ENCODE peak calls at places on chromosomes 13 and 19, in four cellular contexts. One of them, this sample, is unnamed.

GRCh38 chr13:31670831-31671617 is 68.3 kb upstream of the RXFP2 start:
- DNase-seq in PC-3: peak; percentile 21
- DNase-seq in OCI-LY7: no peak
- DNase-seq in PC-9: no peak
- DNase-seq in this sample: no peak

GRCh38 chr13:77786888-77787287 is 89.4 kb downstream of the SLAIN1 start:
- DNase-seq in PC-3: no peak
- DNase-seq in OCI-LY7: no peak
- DNase-seq in PC-9: no peak
- DNase-seq in this sample: no peak

GRCh38 chr19:5454743-5455142 is 474 bp upstream of the ZNRF4 start:
- DNase-seq in PC-3: no peak
- DNase-seq in OCI-LY7: no peak
- DNase-seq in PC-9: no peak
- DNase-seq in this sample: no peak

GRCh38 chr19:6402834-6403608 is 10.1 kb upstream of the GTF2F1 start:
- DNase-seq in PC-3: no peak
- DNase-seq in OCI-LY7: no peak
- DNase-seq in PC-9: no peak
- DNase-seq in this sample: peak; percentile 68

GRCh38 chr19:15584095-15584494 is 30.9 kb upstream of the CYP4F8 start:
- DNase-seq in PC-3: no peak
- DNase-seq in OCI-LY7: no peak
- DNase-seq in PC-9: no peak
- DNase-seq in this sample: no peak

GRCh38 chr19:39430675-39431593 is 4.8 kb downstream of the RPS16 start:
- DNase-seq in PC-3: peak; percentile 93
- DNase-seq in OCI-LY7: peak; percentile 34
- DNase-seq in PC-9: peak; percentile 80
- DNase-seq in this sample: peak; percentile 66

GRCh38 chr19:55206664-55207500 is 2.4 kb downstream of the PTPRH start:
- DNase-seq in PC-3: peak; percentile 96
- DNase-seq in OCI-LY7: no peak
- DNase-seq in PC-9: peak; percentile 95
- DNase-seq in this sample: peak; percentile 96

GRCh38 chr13:44230736-44231135 is 142.9 kb upstream of the SERP2 start:
- DNase-seq in PC-3: peak; percentile 71
- DNase-seq in OCI-LY7: no peak
- DNase-seq in PC-9: no peak
- DNase-seq in this sample: no peak

GRCh38 chr13:79349011-79349410 is 57.0 kb downstream of the RBM26 start:
- DNase-seq in PC-3: no peak
- DNase-seq in OCI-LY7: no peak
- DNase-seq in PC-9: no peak
- DNase-seq in this sample: no peak

GRCh38 chr19:13613447-13613846 is 107.2 kb upstream of the CACNA1A start:
- DNase-seq in PC-3: no peak
- DNase-seq in OCI-LY7: no peak
- DNase-seq in PC-9: no peak
- DNase-seq in this sample: no peak

GRCh38 chr13:35882722-35883497 is 248.3 kb downstream of the DCLK1 start:
- DNase-seq in PC-3: peak; percentile 35
- DNase-seq in OCI-LY7: no peak
- DNase-seq in PC-9: no peak
- DNase-seq in this sample: no peak

GRCh38 chr13:35874704-35875103 is 256.5 kb downstream of the DCLK1 start:
- DNase-seq in PC-3: no peak
- DNase-seq in OCI-LY7: no peak
- DNase-seq in PC-9: no peak
- DNase-seq in this sample: no peak

GRCh38 chr13:35876601-35877000 is 254.6 kb downstream of the DCLK1 start:
- DNase-seq in PC-3: no peak
- DNase-seq in OCI-LY7: no peak
- DNase-seq in PC-9: no peak
- DNase-seq in this sample: no peak

GRCh38 chr13:35881360-35881759 is 249.8 kb downstream of the DCLK1 start:
- DNase-seq in PC-3: no peak
- DNase-seq in OCI-LY7: no peak
- DNase-seq in PC-9: no peak
- DNase-seq in this sample: no peak

DNA sequence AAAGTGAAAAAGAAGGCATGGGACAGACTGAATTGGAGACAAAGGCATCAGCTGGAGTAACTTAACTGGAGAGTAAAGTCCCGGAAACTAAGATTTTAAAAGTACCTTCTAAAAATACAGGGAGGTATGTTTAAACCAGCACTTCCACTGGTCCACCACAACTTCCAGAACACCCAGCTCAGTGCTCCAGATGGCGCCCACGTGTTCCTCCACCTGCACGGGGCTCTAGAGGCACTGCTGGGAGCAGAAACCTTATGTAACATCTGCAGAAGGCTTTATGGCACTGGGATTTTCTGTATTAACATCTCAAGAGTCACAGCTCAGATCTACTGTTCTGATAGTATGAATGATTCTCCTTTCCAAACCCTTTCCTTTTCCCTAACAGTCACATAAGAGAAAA is 252.1 kb downstream of the DCLK1 start:
- DNase-seq in PC-3: no peak
- DNase-seq in OCI-LY7: no peak
- DNase-seq in PC-9: no peak
- DNase-seq in this sample: no peak
- H3K9me2 ChIP-seq in PC-3: no peaks in the 10 kb centered on the region
- H3K9me2 ChIP-seq in OCI-LY7: no peaks in the 10 kb centered on the region
- H3K9me2 ChIP-seq in PC-9: no peaks in the 10 kb centered on the region
- H3K9me2 ChIP-seq in this sample: no peaks in the 10 kb centered on the region

GRCh38 chr19:3618144-3618810 is 8.3 kb downstream of the CACTIN start:
- DNase-seq in PC-3: peak; percentile 29
- DNase-seq in OCI-LY7: peak; percentile 37
- DNase-seq in PC-9: peak; percentile 33
- DNase-seq in this sample: peak; percentile 71
- H2AFZ ChIP-seq in PC-3: no peak overlapping the region
- H2AFZ ChIP-seq in OCI-LY7: no peak overlapping the region
- H2AFZ ChIP-seq in PC-9: no peak overlapping the region
- H2AFZ ChIP-seq in this sample: no peak overlapping the region

DNA sequence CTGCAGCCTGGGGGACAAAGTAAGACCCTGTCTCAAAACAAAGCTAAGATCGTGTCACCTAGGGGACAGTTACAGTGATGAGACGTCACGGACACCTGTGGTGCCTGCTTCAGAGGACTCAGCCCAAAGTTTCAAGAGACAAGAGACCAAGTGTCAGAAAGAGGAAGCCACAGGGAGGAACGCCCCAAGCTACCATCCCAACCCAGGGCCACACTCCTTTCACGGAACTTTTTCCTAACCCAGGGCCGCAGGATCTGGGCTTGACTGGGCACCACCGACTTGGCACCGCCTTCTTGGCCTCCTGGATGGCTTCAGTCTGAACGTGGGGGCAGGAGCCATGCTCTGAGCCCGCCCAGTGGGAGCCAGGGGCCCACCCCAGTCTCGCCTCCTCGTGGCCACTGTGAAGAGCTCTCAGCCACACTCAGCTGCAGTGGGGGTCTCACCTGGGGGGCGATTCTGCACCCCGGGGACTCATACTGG is 8.5 kb downstream of the MOB3A start:
- DNase-seq in PC-3: no peak
- DNase-seq in OCI-LY7: peak; percentile 92
- DNase-seq in PC-9: no peak
- DNase-seq in this sample: no peak
- TF ChIP-seq CTCF in PC-3: no peak
- TF ChIP-seq CTCF in OCI-LY7: peak; percentile 75
- TF ChIP-seq CTCF in PC-9: no peak
- TF ChIP-seq CTCF in this sample: no peak

GRCh38 chr19:31406106-31406505 is 56.9 kb upstream of the TSHZ3 start:
- DNase-seq in PC-3: no peak
- DNase-seq in OCI-LY7: no peak
- DNase-seq in PC-9: no peak
- DNase-seq in this sample: no peak

GRCh38 chr19:31402931-31403330 is 53.7 kb upstream of the TSHZ3 start:
- DNase-seq in PC-3: no peak
- DNase-seq in OCI-LY7: no peak
- DNase-seq in PC-9: no peak
- DNase-seq in this sample: no peak

GRCh38 chr19:31413353-31413752 is 64.1 kb upstream of the TSHZ3 start:
- DNase-seq in PC-3: no peak
- DNase-seq in OCI-LY7: no peak
- DNase-seq in PC-9: no peak
- DNase-seq in this sample: no peak

GRCh38 chr19:31408460-31409124 is 59.4 kb upstream of the TSHZ3 start:
- DNase-seq in PC-3: peak; percentile 36
- DNase-seq in OCI-LY7: no peak
- DNase-seq in PC-9: no peak
- DNase-seq in this sample: peak; percentile 38
- H3K9me2 ChIP-seq in PC-3: no peaks in the 10 kb centered on the region
- H3K9me2 ChIP-seq in OCI-LY7: no peaks in the 10 kb centered on the region
- H3K9me2 ChIP-seq in PC-9: no peaks in the 10 kb centered on the region
- H3K9me2 ChIP-seq in this sample: no peaks in the 10 kb centered on the region

GRCh38 chr13:33189470-33189869 is 96.1 kb downstream of the STARD13 start:
- DNase-seq in PC-3: no peak
- DNase-seq in OCI-LY7: no peak
- DNase-seq in PC-9: no peak
- DNase-seq in this sample: no peak
- H2AFZ ChIP-seq in PC-3: no peak overlapping the region
- H2AFZ ChIP-seq in OCI-LY7: no peak overlapping the region
- H2AFZ ChIP-seq in PC-9: no peak overlapping the region
- H2AFZ ChIP-seq in this sample: no peak overlapping the region